ENCODE peak calls at places on chromosomes 4 and X, in ten cellular contexts. One of them, this sample, is unnamed.

GRCh38 chr4:173367946-173368345 is 2.8 kb upstream of the SAP30 start:
- DNase-seq in transverse colon: no peak
- DNase-seq in cardiac fibroblast: peak; percentile 59
- DNase-seq in ovary: no peak
- DNase-seq in testis: no peak
- DNase-seq in MM.1S: no peak
- DNase-seq in right atrium auricular region: no peak
- DNase-seq in lower lobe of right lung: no peak
- DNase-seq in A549: no peak
- DNase-seq in NB4: no peak
- DNase-seq in this sample: no peak

GRCh38 chr4:21181716-21182115 is 481.5 kb downstream of the PACRGL start:
- DNase-seq in NB4: no peak
- DNase-seq in MM.1S: no peak
- DNase-seq in testis: no peak
- DNase-seq in cardiac fibroblast: no peak
- DNase-seq in ovary: no peak
- DNase-seq in transverse colon: no peak
- DNase-seq in lower lobe of right lung: no peak
- DNase-seq in right atrium auricular region: no peak
- DNase-seq in A549: no peak
- DNase-seq in this sample: no peak

GRCh38 chrX:154487518-154488290 is 1.3 kb upstream of the UBL4A start:
- DNase-seq in A549: no peak
- DNase-seq in transverse colon: no peak
- DNase-seq in right atrium auricular region: no peak
- DNase-seq in NB4: no peak
- DNase-seq in testis: no peak
- DNase-seq in cardiac fibroblast: no peak
- DNase-seq in lower lobe of right lung: no peak
- DNase-seq in MM.1S: no peak
- DNase-seq in ovary: no peak
- DNase-seq in this sample: no peak

GRCh38 chrX:68018248-68019203 is 414.8 kb downstream of the OPHN1 start:
- DNase-seq in ovary: no peak
- DNase-seq in A549: peak; percentile 37
- DNase-seq in lower lobe of right lung: no peak
- DNase-seq in right atrium auricular region: no peak
- DNase-seq in cardiac fibroblast: peak; percentile 54
- DNase-seq in NB4: peak; percentile 35
- DNase-seq in MM.1S: peak; percentile 89
- DNase-seq in transverse colon: no peak
- DNase-seq in testis: peak; percentile 50
- DNase-seq in this sample: no peak

GRCh38 chr4:109559625-109559982 is 442 bp upstream of the MCUB start:
- DNase-seq in transverse colon: peak; percentile 27
- DNase-seq in NB4: no peak
- DNase-seq in A549: no peak
- DNase-seq in testis: peak; percentile 33
- DNase-seq in MM.1S: no peak
- DNase-seq in ovary: peak; percentile 61
- DNase-seq in cardiac fibroblast: no peak
- DNase-seq in lower lobe of right lung: peak; percentile 48
- DNase-seq in right atrium auricular region: no peak
- DNase-seq in this sample: no peak

GRCh38 chr4:107896158-107896645 is 35.1 kb upstream of the CYP2U1 start:
- DNase-seq in MM.1S: no peak
- DNase-seq in cardiac fibroblast: peak; percentile 97
- DNase-seq in transverse colon: no peak
- DNase-seq in NB4: no peak
- DNase-seq in testis: no peak
- DNase-seq in A549: peak; percentile 82
- DNase-seq in ovary: no peak
- DNase-seq in right atrium auricular region: no peak
- DNase-seq in lower lobe of right lung: no peak
- DNase-seq in this sample: no peak

GRCh38 chr4:41334182-41334581 is 77.5 kb downstream of the UCHL1 start:
- DNase-seq in ovary: no peak
- DNase-seq in testis: no peak
- DNase-seq in lower lobe of right lung: no peak
- DNase-seq in right atrium auricular region: no peak
- DNase-seq in A549: no peak
- DNase-seq in transverse colon: no peak
- DNase-seq in MM.1S: no peak
- DNase-seq in NB4: no peak
- DNase-seq in cardiac fibroblast: no peak
- DNase-seq in this sample: no peak

GRCh38 chr4:2042207-2042946 is 16.8 kb upstream of the NAT8L start:
- DNase-seq in cardiac fibroblast: no peak
- DNase-seq in ovary: no peak
- DNase-seq in lower lobe of right lung: peak; percentile 50
- DNase-seq in MM.1S: peak; percentile 38
- DNase-seq in testis: no peak
- DNase-seq in NB4: peak; percentile 62
- DNase-seq in transverse colon: peak; percentile 41
- DNase-seq in right atrium auricular region: no peak
- DNase-seq in A549: no peak
- DNase-seq in this sample: peak; percentile 30

GRCh38 chr4:99351487-99351886 is 1.1 kb downstream of the ADH1C start:
- DNase-seq in NB4: no peak
- DNase-seq in lower lobe of right lung: no peak
- DNase-seq in transverse colon: no peak
- DNase-seq in testis: no peak
- DNase-seq in MM.1S: no peak
- DNase-seq in right atrium auricular region: no peak
- DNase-seq in ovary: no peak
- DNase-seq in A549: no peak
- DNase-seq in cardiac fibroblast: no peak
- DNase-seq in this sample: no peak

GRCh38 chrX:96611619-96612362 is 72.9 kb upstream of the DIAPH2 start:
- DNase-seq in right atrium auricular region: no peak
- DNase-seq in lower lobe of right lung: no peak
- DNase-seq in cardiac fibroblast: peak; percentile 51
- DNase-seq in NB4: no peak
- DNase-seq in transverse colon: no peak
- DNase-seq in A549: no peak
- DNase-seq in ovary: no peak
- DNase-seq in testis: no peak
- DNase-seq in MM.1S: no peak
- DNase-seq in this sample: no peak

GRCh38 chr4:143514432-143514831 is 930 bp downstream of the SMARCA5 start:
- DNase-seq in MM.1S: peak; percentile 30
- DNase-seq in lower lobe of right lung: peak; percentile 57
- DNase-seq in right atrium auricular region: no peak
- DNase-seq in testis: peak; percentile 72
- DNase-seq in cardiac fibroblast: peak; percentile 52
- DNase-seq in transverse colon: peak; percentile 41
- DNase-seq in ovary: peak; percentile 65
- DNase-seq in A549: peak; percentile 12
- DNase-seq in NB4: peak; percentile 54
- DNase-seq in this sample: peak; percentile 47

GRCh38 chrX:12411831-12412230 is 273.6 kb downstream of the FRMPD4 start:
- DNase-seq in testis: no peak
- DNase-seq in ovary: no peak
- DNase-seq in lower lobe of right lung: no peak
- DNase-seq in right atrium auricular region: no peak
- DNase-seq in NB4: no peak
- DNase-seq in MM.1S: no peak
- DNase-seq in cardiac fibroblast: peak; percentile 70
- DNase-seq in A549: no peak
- DNase-seq in transverse colon: no peak
- DNase-seq in this sample: no peak

GRCh38 chrX:9746148-9746880 is 19.3 kb downstream of the GPR143 start:
- DNase-seq in A549: no peak
- DNase-seq in MM.1S: no peak
- DNase-seq in transverse colon: no peak
- DNase-seq in cardiac fibroblast: peak; percentile 68
- DNase-seq in NB4: peak; percentile 23
- DNase-seq in right atrium auricular region: no peak
- DNase-seq in lower lobe of right lung: no peak
- DNase-seq in ovary: no peak
- DNase-seq in testis: no peak
- DNase-seq in this sample: no peak

GRCh38 chr4:81648576-81649272 is 177.0 kb upstream of the RASGEF1B start:
- DNase-seq in testis: no peak
- DNase-seq in A549: no peak
- DNase-seq in cardiac fibroblast: no peak
- DNase-seq in transverse colon: peak; percentile 15
- DNase-seq in MM.1S: peak; percentile 82
- DNase-seq in ovary: peak; percentile 18
- DNase-seq in right atrium auricular region: no peak
- DNase-seq in lower lobe of right lung: no peak
- DNase-seq in NB4: no peak
- DNase-seq in this sample: no peak

GRCh38 chr4:3662516-3662915 is 103.7 kb upstream of the ADRA2C start:
- DNase-seq in ovary: no peak
- DNase-seq in cardiac fibroblast: no peak
- DNase-seq in transverse colon: no peak
- DNase-seq in testis: no peak
- DNase-seq in right atrium auricular region: no peak
- DNase-seq in NB4: no peak
- DNase-seq in A549: no peak
- DNase-seq in lower lobe of right lung: no peak
- DNase-seq in MM.1S: no peak
- DNase-seq in this sample: no peak

GRCh38 chr4:3661989-3662388 is 104.2 kb upstream of the ADRA2C start:
- DNase-seq in transverse colon: no peak
- DNase-seq in MM.1S: no peak
- DNase-seq in A549: no peak
- DNase-seq in cardiac fibroblast: no peak
- DNase-seq in right atrium auricular region: no peak
- DNase-seq in NB4: no peak
- DNase-seq in ovary: no peak
- DNase-seq in testis: no peak
- DNase-seq in lower lobe of right lung: no peak
- DNase-seq in this sample: no peak

GRCh38 chr4:3666263-3666662 is 99.9 kb upstream of the ADRA2C start:
- DNase-seq in NB4: no peak
- DNase-seq in ovary: no peak
- DNase-seq in right atrium auricular region: no peak
- DNase-seq in MM.1S: no peak
- DNase-seq in transverse colon: no peak
- DNase-seq in testis: no peak
- DNase-seq in cardiac fibroblast: no peak
- DNase-seq in lower lobe of right lung: no peak
- DNase-seq in A549: no peak
- DNase-seq in this sample: peak; percentile 43

GRCh38 chr4:3665360-3665891 is 100.8 kb upstream of the ADRA2C start:
- DNase-seq in testis: no peak
- DNase-seq in MM.1S: no peak
- DNase-seq in transverse colon: no peak
- DNase-seq in cardiac fibroblast: no peak
- DNase-seq in ovary: no peak
- DNase-seq in NB4: no peak
- DNase-seq in A549: no peak
- DNase-seq in right atrium auricular region: no peak
- DNase-seq in lower lobe of right lung: no peak
- DNase-seq in this sample: no peak

DNA sequence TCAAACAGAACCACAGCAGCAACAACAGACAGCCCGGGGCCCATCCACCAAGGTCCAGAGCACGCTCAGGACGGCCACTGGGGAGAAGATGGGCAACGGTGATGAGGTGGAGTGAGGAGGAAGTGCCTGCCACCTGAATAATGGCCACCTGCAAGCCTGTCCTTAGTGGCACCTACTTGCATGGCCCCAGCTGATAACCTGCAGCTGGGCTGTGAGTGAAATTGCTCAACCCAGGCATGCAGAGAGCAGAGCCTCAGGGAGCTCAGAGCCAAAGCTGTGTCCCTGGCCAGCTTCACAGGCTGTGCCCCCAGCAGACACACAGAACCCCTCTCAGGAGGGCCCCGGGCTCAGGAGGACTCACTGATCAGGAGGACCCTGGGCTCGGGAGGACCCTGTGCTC is 102.4 kb upstream of the ADRA2C start:
- DNase-seq in NB4: no peak
- DNase-seq in ovary: no peak
- DNase-seq in transverse colon: no peak
- DNase-seq in A549: no peak
- DNase-seq in right atrium auricular region: no peak
- DNase-seq in testis: no peak
- DNase-seq in lower lobe of right lung: no peak
- DNase-seq in cardiac fibroblast: no peak
- DNase-seq in MM.1S: no peak
- DNase-seq in this sample: no peak
- H3K4me3 ChIP-seq in NB4: no peak overlapping the region
- H3K4me3 ChIP-seq in ovary: no peak overlapping the region
- H3K4me3 ChIP-seq in transverse colon: no peak overlapping the region
- H3K4me3 ChIP-seq in A549: no peak overlapping the region
- H3K4me3 ChIP-seq in right atrium auricular region: no peak overlapping the region
- H3K4me3 ChIP-seq in testis: no peak overlapping the region
- H3K4me3 ChIP-seq in lower lobe of right lung: no peak overlapping the region
- H3K4me3 ChIP-seq in cardiac fibroblast: no peak overlapping the region
- H3K4me3 ChIP-seq in MM.1S: no peak overlapping the region
- H3K4me3 ChIP-seq in this sample: no peak overlapping the region

DNA sequence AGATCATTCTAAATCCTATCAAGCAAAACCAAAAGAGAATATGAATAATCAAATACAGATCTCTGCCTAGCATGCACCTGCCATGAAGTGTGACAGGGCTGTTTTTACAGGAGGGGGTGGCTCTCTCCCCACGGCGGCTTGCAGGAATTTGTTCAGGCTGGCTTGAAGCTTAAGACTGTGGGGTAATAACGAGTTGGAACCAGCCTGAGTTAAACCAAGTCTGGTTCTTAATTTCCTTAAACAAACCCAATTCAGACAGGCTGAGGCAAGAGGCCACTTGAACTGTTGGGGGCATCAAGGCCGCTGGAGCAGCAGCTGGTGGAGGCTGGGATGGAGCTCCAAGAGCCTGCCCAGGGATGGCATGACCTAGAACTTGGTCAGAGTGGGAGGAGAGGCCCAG is 45.1 kb upstream of the LGI2 start:
- DNase-seq in lower lobe of right lung: no peak
- DNase-seq in transverse colon: no peak
- DNase-seq in cardiac fibroblast: no peak
- DNase-seq in NB4: no peak
- DNase-seq in testis: no peak
- DNase-seq in ovary: no peak
- DNase-seq in A549: no peak
- DNase-seq in MM.1S: no peak
- DNase-seq in right atrium auricular region: no peak
- DNase-seq in this sample: no peak
- H3K4me3 ChIP-seq in lower lobe of right lung: no peak overlapping the region
- H3K4me3 ChIP-seq in transverse colon: no peak overlapping the region
- H3K4me3 ChIP-seq in cardiac fibroblast: no peak overlapping the region
- H3K4me3 ChIP-seq in NB4: no peak overlapping the region
- H3K4me3 ChIP-seq in testis: no peak overlapping the region
- H3K4me3 ChIP-seq in ovary: no peak overlapping the region
- H3K4me3 ChIP-seq in A549: no peak overlapping the region
- H3K4me3 ChIP-seq in MM.1S: no peak overlapping the region
- H3K4me3 ChIP-seq in right atrium auricular region: no peak overlapping the region
- H3K4me3 ChIP-seq in this sample: no peak overlapping the region

GRCh38 chrX:73562458-73562857 is 539 bp upstream of the CHIC1 start:
- DNase-seq in transverse colon: no peak
- DNase-seq in ovary: no peak
- DNase-seq in NB4: no peak
- DNase-seq in MM.1S: no peak
- DNase-seq in cardiac fibroblast: peak; percentile 12
- DNase-seq in lower lobe of right lung: no peak
- DNase-seq in right atrium auricular region: no peak
- DNase-seq in A549: peak; percentile 2
- DNase-seq in testis: no peak
- DNase-seq in this sample: no peak
- H3K4me3 ChIP-seq in transverse colon: peak overlapping the region; percentile 47
- H3K4me3 ChIP-seq in ovary: peak overlapping the region; percentile 60
- H3K4me3 ChIP-seq in NB4: no peak overlapping the region
- H3K4me3 ChIP-seq in MM.1S: peak overlapping the region; percentile 76
- H3K4me3 ChIP-seq in cardiac fibroblast: peak overlapping the region; percentile 69
- H3K4me3 ChIP-seq in lower lobe of right lung: peak overlapping the region; percentile 59
- H3K4me3 ChIP-seq in right atrium auricular region: peak overlapping the region; percentile 61
- H3K4me3 ChIP-seq in A549: peak overlapping the region; percentile 61
- H3K4me3 ChIP-seq in testis: peak overlapping the region; percentile 57
- H3K4me3 ChIP-seq in this sample: peak overlapping the region; percentile 58

GRCh38 chrX:102950908-102951866 is 14.1 kb downstream of the RAB40AL start:
- DNase-seq in lower lobe of right lung: no peak
- DNase-seq in A549: peak; percentile 48
- DNase-seq in cardiac fibroblast: peak; percentile 52
- DNase-seq in testis: peak; percentile 73
- DNase-seq in ovary: no peak
- DNase-seq in NB4: peak; percentile 72
- DNase-seq in MM.1S: peak; percentile 47
- DNase-seq in right atrium auricular region: no peak
- DNase-seq in transverse colon: peak; percentile 44
- DNase-seq in this sample: peak; percentile 10
- H3K4me3 ChIP-seq in lower lobe of right lung: peak overlapping the region; percentile 25
- H3K4me3 ChIP-seq in A549: peak overlapping the region; percentile 32
- H3K4me3 ChIP-seq in cardiac fibroblast: no peak overlapping the region
- H3K4me3 ChIP-seq in testis: no peak overlapping the region
- H3K4me3 ChIP-seq in ovary: no peak overlapping the region
- H3K4me3 ChIP-seq in NB4: peak overlapping the region; percentile 49
- H3K4me3 ChIP-seq in MM.1S: peak overlapping the region; percentile 59
- H3K4me3 ChIP-seq in right atrium auricular region: no peak overlapping the region
- H3K4me3 ChIP-seq in transverse colon: no peak overlapping the region
- H3K4me3 ChIP-seq in this sample: no peak overlapping the region